ENCODE peak calls at places on chromosomes 5 and 9, in six cellular contexts. B, Z, X, O, F and Q are unnamed samples.
A peak's percentile ranks its signal among the peaks of the same experiment; 100 is the strongest.

GRCh38 chr5:31113101-31113500 is 80.4 kb upstream of the CDH6 start:
- DNase-seq in F (no peak), Z (no peak), O (no peak), X (no peak), B (no peak), Q (no peak)

GRCh38 chr9:135155396-135155795 is 67.9 kb downstream of the OLFM1 start:
- DNase-seq in X (no peak), Z (no peak), F (no peak), O (no peak), B (no peak), Q (no peak)

GRCh38 chr9:7094576-7094975 is 336.8 kb downstream of the KDM4C start:
- DNase-seq in B (no peak), O (no peak), Z (no peak), F (no peak), X (no peak), Q (no peak)

GRCh38 chr9:34983209-34983608 is 6.3 kb upstream of the DNAJB5 start:
- DNase-seq in X (peak; percentile 48), B (no peak), F (no peak), O (no peak), Z (no peak), Q (no peak)

GRCh38 chr5:55160493-55161209 is 680 bp downstream of the GPX8 start:
- DNase-seq in O (no peak), Z (no peak), X (no peak), B (no peak), F (no peak), Q (no peak)

GRCh38 chr5:141326088-141326854 is 4.0 kb upstream of the PCDHGA1 start:
- DNase-seq in F (peak; percentile 67), X (no peak), Z (no peak), B (peak; percentile 58), O (no peak), Q (no peak)

GRCh38 chr5:80565330-80565729 is 4.8 kb downstream of the ANKRD34B start:
- DNase-seq in O (no peak), Z (no peak), F (no peak), B (no peak), X (no peak), Q (no peak)

GRCh38 chr9:98572796-98573195 is 135.9 kb downstream of the GABBR2 start:
- DNase-seq in X (no peak), B (no peak), Z (no peak), O (no peak), F (no peak), Q (no peak)

GRCh38 chr5:180209137-180209581 is at the start of gene RASGEF1C:
- DNase-seq in O (no peak), X (no peak), Z (peak; percentile 86), B (peak; percentile 16), F (peak; percentile 87), Q (peak; percentile 67)

GRCh38 chr5:10618311-10618710 is 54.4 kb downstream of the ANKRD33B start:
- DNase-seq in Z (no peak), O (no peak), B (no peak), X (no peak), F (no peak), Q (no peak)

GRCh38 chr5:178425621-178426068 is 164.5 kb downstream of the COL23A1 start:
- DNase-seq in O (no peak), B (no peak), Z (no peak), X (no peak), F (no peak), Q (no peak)

GRCh38 chr9:130262771-130263170 is 2.8 kb upstream of the HMCN2 start:
- DNase-seq in F (no peak), B (no peak), O (no peak), X (no peak), Z (no peak), Q (no peak)

GRCh38 chr9:107684224-107684623 is 194.7 kb upstream of the KLF4 start:
- DNase-seq in B (no peak), Z (no peak), O (no peak), F (no peak), X (no peak), Q (no peak)

GRCh38 chr5:14593326-14594036 is 11.9 kb downstream of the OTULINL start:
- DNase-seq in Z (no peak), O (no peak), F (no peak), X (no peak), B (no peak), Q (no peak)

GRCh38 chr5:11126844-11127243 is 365.8 kb upstream of the DAP start:
- DNase-seq in B (no peak), X (no peak), O (no peak), F (no peak), Z (no peak), Q (no peak)

GRCh38 chr9:116149844-116150243 is 3.7 kb upstream of the PAPPA start:
- DNase-seq in F (peak; percentile 34), O (no peak), X (no peak), Z (peak; percentile 21), B (no peak), Q (peak; percentile 13)

GRCh38 chr5:40238066-40238745 is 441.5 kb upstream of the PTGER4 start:
- DNase-seq in Z (no peak), O (no peak), X (no peak), F (no peak), B (no peak), Q (no peak)

GRCh38 chr5:125890387-125890955 is 532.7 kb upstream of the GRAMD2B start:
- DNase-seq in F (no peak), X (no peak), B (no peak), O (no peak), Z (no peak), Q (no peak)

GRCh38 chr9:134361843-134362414 is 35.7 kb downstream of the RXRA start:
- DNase-seq in O (no peak), B (no peak), X (no peak), Z (no peak), F (no peak), Q (no peak)

GRCh38 chr5:114360816-114361723 is 800 bp upstream of the KCNN2 start:
- DNase-seq in X (no peak), O (peak; percentile 72), F (no peak), Z (peak; percentile 45), B (no peak), Q (peak; percentile 35)

GRCh38 chr5:176533894-176534611 is 3.1 kb downstream of the RNF44 start:
- DNase-seq in O (no peak), X (no peak), B (peak; percentile 71), Z (no peak), F (no peak), Q (peak; percentile 51)

GRCh38 chr5:176535655-176536131 is 1.5 kb downstream of the RNF44 start:
- DNase-seq in F (peak; percentile 37), Z (no peak), B (peak; percentile 42), X (no peak), O (no peak), Q (no peak)

GRCh38 chr5:176536132-176536901 is 885 bp downstream of the RNF44 start:
- DNase-seq in F (peak; percentile 76), X (no peak), O (no peak), B (peak; percentile 59), Z (peak; percentile 78), Q (peak; percentile 73)

GRCh38 chr5:176534640-176535039 is 2.6 kb downstream of the RNF44 start:
- DNase-seq in F (no peak), Z (no peak), X (no peak), O (no peak), B (no peak), Q (no peak)

DNA sequence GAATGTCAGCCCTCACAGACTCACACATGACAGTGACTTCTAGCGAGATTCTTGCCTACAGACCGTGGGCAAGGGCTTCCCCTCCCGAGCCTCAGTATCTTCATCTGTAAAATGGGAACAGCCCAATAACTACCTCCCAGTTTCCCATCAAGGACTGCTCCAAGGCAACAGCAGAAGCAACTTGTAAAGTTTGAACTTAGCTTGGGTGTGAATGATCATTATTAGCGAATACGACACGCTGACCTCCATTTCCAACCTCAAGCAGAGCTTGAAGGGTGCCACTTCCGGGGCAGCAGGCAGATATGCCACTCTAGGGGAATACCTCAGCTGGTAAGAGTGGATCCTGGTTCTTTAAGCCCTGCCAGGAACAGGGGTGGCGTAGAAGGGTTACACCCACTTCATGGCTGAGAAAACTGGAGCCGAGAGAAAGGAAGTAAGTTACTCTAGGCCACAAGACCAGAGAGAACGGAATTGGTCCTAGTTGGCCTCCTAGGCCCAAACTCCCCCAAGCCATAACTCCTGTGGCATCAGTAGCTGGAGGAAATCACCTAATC is 2.0 kb downstream of the RNF44 start:
- DNase-seq in X (peak; percentile 46), Z (no peak), O (no peak), B (no peak), F (no peak), Q (peak; percentile 28)
- TF ChIP-seq POLR2A in X (peak; percentile 68), Z (peak; percentile 76), O (no peak), B (no peak), F (no peak), Q (peak; percentile 64)

GRCh38 chr5:454936-455335 is 12.0 kb downstream of the EXOC3 start:
- DNase-seq in X (no peak), Z (no peak), O (no peak), B (no peak), F (no peak), Q (no peak)

GRCh38 chr5:455806-456205 is 12.8 kb downstream of the EXOC3 start:
- DNase-seq in X (no peak), O (no peak), Z (no peak), F (no peak), B (no peak), Q (no peak)

GRCh38 chr5:453725-454481 is 10.9 kb downstream of the EXOC3 start:
- DNase-seq in B (no peak), O (no peak), X (no peak), Z (no peak), F (no peak), Q (no peak)

GRCh38 chr5:451587-452458 is 8.8 kb downstream of the EXOC3 start:
- DNase-seq in F (no peak), O (no peak), X (no peak), Z (no peak), B (no peak), Q (no peak)

DNA sequence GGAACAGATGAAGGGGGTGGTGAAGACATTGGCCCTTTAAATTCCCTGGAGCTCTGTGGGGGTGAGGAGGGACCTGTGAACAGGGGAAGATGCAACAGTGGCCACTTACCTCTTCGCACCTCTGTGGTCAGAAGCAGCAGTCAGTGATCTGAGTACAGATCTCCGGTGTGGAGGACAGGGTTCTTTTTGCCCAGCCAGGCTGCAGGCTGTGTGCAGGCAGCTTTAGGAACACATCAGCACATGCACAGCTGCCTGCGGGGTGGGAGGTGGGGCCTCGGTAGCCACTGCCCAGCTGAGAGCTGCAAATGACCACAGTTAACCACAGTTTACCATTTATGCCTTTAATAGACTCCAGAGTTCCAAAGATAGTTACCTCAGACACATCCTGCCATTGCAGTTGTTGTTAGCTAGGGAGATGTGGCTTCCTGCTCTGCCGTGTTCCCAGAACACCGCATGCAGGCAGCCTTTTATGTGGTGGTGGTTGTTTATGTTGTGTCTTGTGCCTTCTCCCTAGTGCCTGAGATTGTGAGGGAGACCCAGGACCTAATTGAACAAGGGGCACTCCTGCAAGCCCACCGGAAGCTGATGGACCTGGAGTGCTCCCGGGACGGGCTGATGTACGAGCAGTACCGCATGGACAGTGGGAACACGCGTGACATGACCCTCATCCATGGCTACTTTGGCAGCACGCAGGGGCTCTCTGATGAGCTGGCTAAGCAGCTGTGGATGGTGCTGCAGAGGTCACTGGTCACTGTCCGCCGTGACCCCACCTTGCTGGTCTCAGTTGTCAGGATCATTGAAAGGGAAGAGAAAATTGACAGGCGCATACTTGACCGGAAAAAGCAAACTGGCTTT is 10.1 kb downstream of the EXOC3 start:
- DNase-seq in X (no peak), B (no peak), F (no peak), O (no peak), Z (no peak), Q (no peak)
- TF ChIP-seq TAF1 in X (no peak), B (no peak), F (no peak), O (no peak), Z (no peak), Q (no peak)

GRCh38 chr5:90575712-90576111 is 17.1 kb downstream of the ADGRV1 start:
- DNase-seq in F (no peak), X (no peak), B (no peak), Z (no peak), O (no peak), Q (no peak)
- TF ChIP-seq POLR2A in F (no peak), X (no peak), B (no peak), Z (no peak), O (no peak), Q (no peak)

GRCh38 chr5:120630550-120630949 is 166.4 kb downstream of the PRR16 start:
- DNase-seq in X (no peak), B (no peak), O (no peak), Z (no peak), F (no peak), Q (no peak)
- TF ChIP-seq TAF1 in X (no peak), B (no peak), O (no peak), Z (no peak), F (no peak), Q (no peak)